ENCODE peak calls at places on chromosomes 7 and 10, in nine cellular contexts. E is fibroblast of lung, C is A549, G is fibroblast of the aortic adventitia, I is cardiac fibroblast, F is omental fat pad, H is AG10803, B is GM13976, R is GM20000. K is an unnamed sample.

GRCh38 chr10:71288461-71288860 is 30.6 kb upstream of the SLC29A3 start:
- DNase-seq in E (no peak), C (no peak), G (no peak), I (no peak), F (no peak), H (no peak), B (no peak), R (no peak), K (no peak)

GRCh38 chr7:139494835-139495568 is 11.5 kb upstream of the KLRG2 start:
- DNase-seq in E (no peak), C (no peak), G (no peak), I (no peak), F (no peak), H (no peak), B (peak), R (peak), K (peak)

GRCh38 chr10:31927597-31928530 is 767 bp downstream of the ARHGAP12 start:
- DNase-seq in E (peak), C (peak), G (peak), I (peak), F (no peak), H (peak), B (peak), R (peak), K (peak)

GRCh38 chr10:34651796-34652195 is 163.3 kb downstream of the PARD3 start:
- DNase-seq in E (no peak), C (no peak), G (no peak), I (peak), F (no peak), H (peak), B (no peak), R (no peak), K (no peak)

GRCh38 chr10:70538195-70538520 is 59.6 kb downstream of the PALD1 start:
- DNase-seq in E (no peak), C (no peak), G (no peak), I (no peak), F (no peak), H (no peak), B (no peak), R (no peak), K (no peak)

GRCh38 chr10:46559231-46559671 is 2.8 kb upstream of the GPRIN2 start:
- DNase-seq in E (no peak), C (no peak), G (no peak), I (no peak), F (no peak), H (no peak), B (no peak), R (no peak), K (no peak)

GRCh38 chr7:140360697-140361229 is 37.6 kb downstream of the SLC37A3 start:
- DNase-seq in E (no peak), C (no peak), G (no peak), I (no peak), F (no peak), H (no peak), B (no peak), R (no peak), K (peak)

GRCh38 chr7:75667938-75668337 is 70.8 kb downstream of the HIP1 start:
- DNase-seq in E (no peak), C (no peak), G (no peak), I (no peak), F (no peak), H (no peak), B (no peak), R (no peak), K (no peak)

GRCh38 chr10:69374242-69374641 is 42.5 kb downstream of the TACR2 start:
- DNase-seq in E (no peak), C (no peak), G (no peak), I (no peak), F (no peak), H (no peak), B (no peak), R (no peak), K (no peak)

GRCh38 chr7:129401228-129401967 is 32.8 kb upstream of the STRIP2 start:
- DNase-seq in E (peak), C (peak), G (no peak), I (no peak), F (no peak), H (peak), B (no peak), R (no peak), K (no peak)

GRCh38 chr10:117463545-117463920 is 79.0 kb upstream of the EMX2 start:
- DNase-seq in E (no peak), C (no peak), G (no peak), I (no peak), F (no peak), H (peak), B (no peak), R (no peak), K (no peak)

GRCh38 chr10:78921906-78922305 is 146.9 kb upstream of the ZMIZ1 start:
- DNase-seq in E (no peak), C (no peak), G (no peak), I (no peak), F (no peak), H (no peak), B (no peak), R (no peak), K (no peak)

GRCh38 chr7:100400656-100401055 is 27.4 kb downstream of the PILRA start:
- DNase-seq in E (no peak), C (peak), G (no peak), I (peak), F (no peak), H (no peak), B (no peak), R (no peak), K (peak)

GRCh38 chr7:125828153-125828690 is 898.6 kb upstream of the POT1 start:
- DNase-seq in E (peak), C (no peak), G (peak), I (no peak), F (no peak), H (no peak), B (no peak), R (no peak), K (no peak)

DNA sequence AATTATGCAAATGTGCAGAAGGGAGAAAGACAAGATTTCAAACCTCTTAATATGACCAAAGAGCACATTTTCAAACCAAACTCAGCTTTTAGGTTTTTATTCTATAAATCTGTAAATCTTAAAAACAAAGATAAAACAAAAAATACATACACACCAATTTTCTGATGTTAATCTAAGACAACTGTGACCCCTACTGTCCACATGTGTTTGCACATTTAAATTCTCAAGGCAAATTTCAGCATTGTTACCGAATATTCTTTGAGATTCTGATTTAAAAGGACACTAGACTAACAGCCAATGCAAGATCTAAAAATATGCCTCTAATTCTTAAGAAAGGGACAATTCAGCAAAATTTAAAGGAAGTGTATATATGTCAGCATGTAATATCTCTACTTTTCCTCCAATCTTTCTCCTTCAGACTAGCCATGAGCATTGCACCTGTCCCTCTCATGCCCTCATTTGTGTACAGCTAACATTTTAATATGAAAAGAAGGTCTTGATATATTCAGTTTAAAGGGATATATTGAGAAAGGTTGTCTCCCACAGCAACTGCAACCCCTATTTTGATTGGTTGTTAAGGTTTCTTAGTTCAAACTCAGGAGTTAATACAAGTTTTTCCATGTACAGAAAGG is 417.9 kb downstream of the IPMK start:
- DNase-seq in E (no peak), C (peak), G (peak), I (peak), F (no peak), H (peak), B (no peak), R (no peak), K (no peak)
- TF ChIP-seq CTCF in E (peak), C (peak), G (peak), I (peak), F (no peak), H (peak), B (no peak), R (peak), K (no peak)

GRCh38 chr10:16314259-16314658 is 122.6 kb upstream of the PTER start:
- DNase-seq in E (no peak), C (peak), G (no peak), I (no peak), F (no peak), H (no peak), B (no peak), R (no peak), K (no peak)
- TF ChIP-seq CTCF in E (no peak), C (peak), G (no peak), I (no peak), F (no peak), H (no peak), B (no peak), R (no peak), K (no peak)

DNA sequence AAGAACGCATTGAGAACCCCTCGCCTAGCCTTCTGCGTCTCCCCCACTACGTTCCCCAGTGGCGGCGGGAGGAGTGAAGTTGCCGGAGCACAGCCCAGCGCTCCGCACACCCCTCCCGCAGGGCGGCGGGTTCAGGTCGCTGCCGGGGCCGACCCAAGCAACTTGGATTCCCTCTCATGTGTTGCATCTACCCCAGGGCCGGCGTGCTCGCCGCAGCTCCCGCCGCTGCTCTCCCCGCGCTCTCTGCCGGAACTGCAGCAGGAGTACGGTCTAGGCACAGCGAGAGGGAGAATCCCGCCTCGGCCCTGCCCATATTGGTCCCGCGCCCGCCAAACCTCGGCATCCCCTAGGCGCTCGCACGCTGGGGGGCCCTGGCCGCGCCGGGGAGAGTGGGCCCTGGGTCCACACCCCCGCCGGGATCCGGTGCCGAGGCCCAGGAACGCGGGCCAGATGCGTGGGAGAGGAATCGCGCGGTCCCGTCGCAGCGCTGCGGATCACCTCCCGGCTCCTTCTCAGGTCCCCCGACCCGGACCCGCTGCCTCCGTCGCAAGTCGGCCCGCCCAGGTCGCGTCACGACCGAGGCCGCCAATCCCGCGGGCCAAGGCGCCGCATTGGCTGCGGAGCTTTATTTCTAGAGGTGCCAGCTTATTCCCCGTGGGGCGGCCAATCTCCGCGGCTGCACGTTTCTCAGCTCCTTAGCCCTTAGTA is 648 bp upstream of the TMEM243 start:
- DNase-seq in E (peak), C (peak), G (peak), I (peak), F (peak), H (peak), B (peak), R (peak), K (peak)
- TF ChIP-seq CTCF in E (no peak), C (no peak), G (peak), I (no peak), F (no peak), H (no peak), B (no peak), R (no peak), K (no peak)

GRCh38 chr10:110399163-110400094 is 94.7 kb upstream of the SMNDC1 start:
- DNase-seq in E (peak), C (peak), G (peak), I (peak), F (no peak), H (peak), B (no peak), R (no peak), K (no peak)
- TF ChIP-seq CTCF in E (no peak), C (no peak), G (no peak), I (no peak), F (no peak), H (no peak), B (no peak), R (no peak), K (no peak)

DNA sequence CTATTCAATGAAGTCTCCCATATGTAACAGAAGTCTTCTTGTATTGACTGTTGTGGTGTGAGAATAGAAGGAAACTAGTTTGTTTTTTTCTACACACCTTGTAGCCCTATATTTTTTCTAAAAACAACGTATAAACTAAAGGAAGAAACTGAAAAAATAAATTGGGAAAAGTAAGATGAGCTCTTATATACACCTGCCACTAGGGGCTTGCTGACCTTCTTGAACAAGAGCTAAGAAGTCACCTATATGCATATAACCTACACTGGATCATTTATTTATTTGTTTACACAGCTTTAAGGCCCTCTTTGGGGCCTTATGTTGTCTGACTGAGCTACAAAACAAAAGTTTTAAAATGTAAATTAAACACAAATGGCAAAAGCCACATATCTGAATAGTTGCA is 383.0 kb downstream of the HPSE2 start:
- DNase-seq in E (no peak), C (peak), G (no peak), I (no peak), F (no peak), H (no peak), B (no peak), R (no peak), K (no peak)
- TF ChIP-seq CTCF in E (peak), C (no peak), G (no peak), I (no peak), F (no peak), H (no peak), B (no peak), R (no peak), K (no peak)

DNA sequence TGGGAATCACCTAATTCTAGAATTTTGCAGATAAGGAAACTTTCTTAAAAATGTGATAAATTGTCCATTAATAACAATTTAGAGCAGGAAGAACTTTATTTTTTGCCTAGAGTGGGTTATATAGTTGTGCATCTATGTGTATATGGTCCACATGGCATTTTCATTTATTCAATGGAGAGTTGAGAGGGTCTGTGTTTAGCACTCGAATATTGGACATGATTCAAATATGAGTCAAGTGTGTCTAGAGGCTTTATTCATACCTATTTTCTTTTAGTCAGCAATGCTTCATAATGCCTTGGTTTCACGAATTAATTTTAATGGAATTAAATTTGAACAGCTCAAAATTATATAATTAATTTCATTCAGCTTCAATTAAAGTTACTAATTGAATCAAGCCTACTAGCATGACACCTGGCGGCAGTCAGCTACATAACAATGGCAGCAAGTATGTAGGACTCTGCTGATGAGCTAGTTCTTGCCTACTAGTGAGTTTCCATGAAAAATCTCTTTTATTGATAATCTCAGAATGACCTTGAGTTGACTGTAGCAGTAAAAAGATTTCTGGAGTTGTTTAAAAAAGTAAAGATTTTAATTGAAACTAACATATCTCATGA is 17.7 kb downstream of the MDFIC start:
- DNase-seq in E (peak), C (no peak), G (no peak), I (no peak), F (no peak), H (no peak), B (no peak), R (no peak), K (no peak)
- TF ChIP-seq CTCF in E (no peak), C (no peak), G (no peak), I (no peak), F (no peak), H (no peak), B (no peak), R (peak), K (no peak)

GRCh38 chr7:82677064-82677463 is 233.5 kb upstream of the CACNA2D1 start:
- DNase-seq in E (no peak), C (no peak), G (no peak), I (no peak), F (no peak), H (no peak), B (no peak), R (no peak), K (peak)
- TF ChIP-seq CTCF in E (no peak), C (no peak), G (no peak), I (no peak), F (no peak), H (no peak), B (no peak), R (no peak), K (no peak)

DNA sequence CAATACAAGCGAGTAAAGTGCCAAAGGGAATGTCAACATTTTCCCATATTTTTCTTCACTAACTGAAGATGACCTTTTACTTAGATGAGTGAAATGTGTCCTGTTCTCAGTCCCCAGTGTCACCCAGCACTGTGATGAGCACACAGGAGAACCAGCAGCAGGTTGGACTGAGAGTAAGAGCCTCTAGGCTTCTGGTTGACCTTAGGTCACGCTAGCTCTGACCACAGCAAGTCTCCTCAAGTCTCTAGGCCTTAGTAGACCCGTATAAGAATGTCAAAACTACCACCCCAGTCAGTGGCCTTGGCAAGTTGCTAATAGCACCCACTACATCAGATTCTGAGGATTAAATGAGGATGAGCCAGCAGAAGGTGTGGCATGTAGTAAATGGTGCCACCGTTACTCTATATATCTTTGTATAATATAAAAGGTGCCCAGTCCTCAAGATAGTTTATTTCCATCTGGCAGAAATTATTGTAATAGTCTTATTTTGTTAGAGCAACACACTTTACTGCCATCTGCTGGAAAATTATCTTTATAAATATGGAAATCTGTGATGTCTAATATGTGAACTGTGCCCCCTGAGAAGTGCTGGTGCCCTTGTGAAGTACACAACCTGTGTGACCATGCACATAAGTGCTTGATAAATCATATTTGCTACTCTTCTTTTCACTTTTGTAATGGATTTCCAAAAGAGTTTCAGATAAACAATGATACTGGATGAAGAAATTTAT is 75.7 kb downstream of the SPAG6 start:
- DNase-seq in E (no peak), C (peak), G (peak), I (peak), F (no peak), H (peak), B (peak), R (peak), K (peak)
- TF ChIP-seq CTCF in E (peak), C (peak), G (peak), I (no peak), F (no peak), H (peak), B (no peak), R (no peak), K (peak)

K was measured in activated CD8-positive, alpha-beta T cell treated with anti-CD3 and anti-CD28 coated beads for 36 hours.